ENCODE peak calls at places on chromosomes 13 and 19, in five cellular contexts. One of them, this sample, is unnamed.

GRCh38 chr19:55643733-55644116 is 276 bp downstream of the ZNF581 start:
- DNase-seq in left lung: no peak
- DNase-seq in stomach: no peak
- DNase-seq in kidney: no peak
- DNase-seq in glutamatergic neuron: no peak
- DNase-seq in this sample: no peak

GRCh38 chr19:10290439-10290875 is 705 bp downstream of the ICAM5 start:
- DNase-seq in left lung: peak
- DNase-seq in stomach: no peak
- DNase-seq in kidney: peak
- DNase-seq in glutamatergic neuron: no peak
- DNase-seq in this sample: no peak

GRCh38 chr19:5314012-5314906 is 26.4 kb downstream of the PTPRS start:
- DNase-seq in left lung: no peak
- DNase-seq in stomach: no peak
- DNase-seq in kidney: no peak
- DNase-seq in glutamatergic neuron: no peak
- DNase-seq in this sample: no peak

GRCh38 chr13:109883181-109884180 is 97.1 kb upstream of the IRS2 start:
- DNase-seq in left lung: no peak
- DNase-seq in stomach: no peak
- DNase-seq in kidney: no peak
- DNase-seq in glutamatergic neuron: no peak
- DNase-seq in this sample: no peak

GRCh38 chr13:92390217-92390616 is 836.4 kb upstream of the GPC6 start:
- DNase-seq in left lung: no peak
- DNase-seq in stomach: no peak
- DNase-seq in kidney: no peak
- DNase-seq in glutamatergic neuron: no peak
- DNase-seq in this sample: no peak

GRCh38 chr19:10896851-10897526 is 25.6 kb downstream of the CARM1 start:
- DNase-seq in left lung: no peak
- DNase-seq in stomach: no peak
- DNase-seq in kidney: no peak
- DNase-seq in glutamatergic neuron: no peak
- DNase-seq in this sample: no peak

GRCh38 chr13:34162545-34162936 is 344.6 kb downstream of the RFC3 start:
- DNase-seq in left lung: no peak
- DNase-seq in stomach: no peak
- DNase-seq in kidney: no peak
- DNase-seq in glutamatergic neuron: no peak
- DNase-seq in this sample: no peak

GRCh38 chr13:94617389-94618000 is 15.8 kb downstream of the GPR180 start:
- DNase-seq in left lung: no peak
- DNase-seq in stomach: no peak
- DNase-seq in kidney: no peak
- DNase-seq in glutamatergic neuron: no peak
- DNase-seq in this sample: no peak

GRCh38 chr19:33767898-33768413 is 28.7 kb upstream of the KCTD15 start:
- DNase-seq in left lung: no peak
- DNase-seq in stomach: no peak
- DNase-seq in kidney: no peak
- DNase-seq in glutamatergic neuron: no peak
- DNase-seq in this sample: no peak

GRCh38 chr13:31967155-31967554 is 64.4 kb upstream of the FRY start:
- DNase-seq in left lung: no peak
- DNase-seq in stomach: no peak
- DNase-seq in kidney: no peak
- DNase-seq in glutamatergic neuron: no peak
- DNase-seq in this sample: no peak
- TF ChIP-seq CTCF in left lung: no peak
- TF ChIP-seq CTCF in stomach: no peak
- TF ChIP-seq CTCF in kidney: no peak
- TF ChIP-seq CTCF in glutamatergic neuron: peak
- TF ChIP-seq CTCF in this sample: no peak

GRCh38 chr13:22801402-22802003 is 379.3 kb upstream of the SGCG start:
- DNase-seq in left lung: no peak
- DNase-seq in stomach: no peak
- DNase-seq in kidney: no peak
- DNase-seq in glutamatergic neuron: no peak
- DNase-seq in this sample: no peak
- TF ChIP-seq CTCF in left lung: no peak
- TF ChIP-seq CTCF in stomach: no peak
- TF ChIP-seq CTCF in kidney: peak
- TF ChIP-seq CTCF in glutamatergic neuron: no peak
- TF ChIP-seq CTCF in this sample: no peak

DNA sequence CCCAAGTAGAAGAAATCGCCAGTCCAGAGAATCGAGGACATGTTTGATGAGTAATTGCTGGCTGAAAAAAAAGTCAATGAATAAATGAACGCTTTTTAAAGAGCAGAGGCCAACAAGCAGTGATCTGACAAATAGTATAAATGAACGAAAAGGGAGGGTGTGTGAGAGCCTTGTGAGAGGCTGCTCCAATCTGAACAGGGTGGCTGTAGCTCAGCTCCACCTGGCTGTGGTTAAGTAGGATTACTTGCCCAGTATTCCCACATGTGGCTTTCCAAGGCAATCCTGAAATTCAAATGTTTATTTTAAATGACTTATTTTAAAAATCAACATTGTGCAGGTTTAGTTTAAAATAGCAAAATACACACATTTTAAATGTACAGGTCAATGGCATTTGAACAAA is 117.0 kb downstream of the TSHZ3 start:
- DNase-seq in left lung: no peak
- DNase-seq in stomach: no peak
- DNase-seq in kidney: no peak
- DNase-seq in glutamatergic neuron: no peak
- DNase-seq in this sample: no peak
- TF ChIP-seq CTCF in left lung: no peak
- TF ChIP-seq CTCF in stomach: no peak
- TF ChIP-seq CTCF in kidney: no peak
- TF ChIP-seq CTCF in glutamatergic neuron: no peak
- TF ChIP-seq CTCF in this sample: no peak

GRCh38 chr19:44051654-44052402 is at the start of gene ZNF223:
- DNase-seq in left lung: peak
- DNase-seq in stomach: peak
- DNase-seq in kidney: peak
- DNase-seq in glutamatergic neuron: peak
- DNase-seq in this sample: peak
- TF ChIP-seq CTCF in left lung: no peak
- TF ChIP-seq CTCF in stomach: no peak
- TF ChIP-seq CTCF in kidney: no peak
- TF ChIP-seq CTCF in glutamatergic neuron: no peak
- TF ChIP-seq CTCF in this sample: no peak

GRCh38 chr13:53201454-53202225 is 173.0 kb downstream of the OLFM4 start:
- DNase-seq in left lung: peak
- DNase-seq in stomach: no peak
- DNase-seq in kidney: peak
- DNase-seq in glutamatergic neuron: peak
- DNase-seq in this sample: no peak
- TF ChIP-seq CTCF in left lung: no peak
- TF ChIP-seq CTCF in stomach: no peak
- TF ChIP-seq CTCF in kidney: no peak
- TF ChIP-seq CTCF in glutamatergic neuron: peak
- TF ChIP-seq CTCF in this sample: no peak

GRCh38 chr19:27774337-27774736 is 1438.6 kb downstream of the UQCRFS1 start:
- DNase-seq in left lung: no peak
- DNase-seq in stomach: no peak
- DNase-seq in kidney: no peak
- DNase-seq in glutamatergic neuron: peak
- DNase-seq in this sample: no peak
- TF ChIP-seq CTCF in left lung: no peak
- TF ChIP-seq CTCF in stomach: no peak
- TF ChIP-seq CTCF in kidney: no peak
- TF ChIP-seq CTCF in glutamatergic neuron: peak
- TF ChIP-seq CTCF in this sample: no peak